ENCODE peak calls at places on chromosomes 11 and 22, in nine cellular contexts. One of them, this sample, is unnamed.

GRCh38 chr22:30198152-30198845 is 48.3 kb downstream of the LIF start:
- DNase-seq in ovary: no peak
- DNase-seq in activated CD4-positive, alpha-beta T cell treated with anti-CD3 and anti-CD28 coated beads, Interleukin-2, amount 50 U/mL, for 1 hour: no peak
- DNase-seq in sigmoid colon: no peak
- DNase-seq in esophagus squamous epithelium: no peak
- DNase-seq in putamen: no peak
- DNase-seq in left lung: no peak
- DNase-seq in NCI-H2081: no peak
- DNase-seq in aorta: no peak
- DNase-seq in this sample: no peak

GRCh38 chr22:16953206-16954059 is 54.6 kb downstream of the GAB4 start:
- DNase-seq in ovary: no peak
- DNase-seq in activated CD4-positive, alpha-beta T cell treated with anti-CD3 and anti-CD28 coated beads, Interleukin-2, amount 50 U/mL, for 1 hour: no peak
- DNase-seq in sigmoid colon: no peak
- DNase-seq in esophagus squamous epithelium: no peak
- DNase-seq in putamen: no peak
- DNase-seq in left lung: no peak
- DNase-seq in NCI-H2081: no peak
- DNase-seq in aorta: no peak
- DNase-seq in this sample: no peak

GRCh38 chr11:134951305-134951700 is 539.3 kb upstream of the B3GAT1 start:
- DNase-seq in ovary: no peak
- DNase-seq in activated CD4-positive, alpha-beta T cell treated with anti-CD3 and anti-CD28 coated beads, Interleukin-2, amount 50 U/mL, for 1 hour: no peak
- DNase-seq in sigmoid colon: no peak
- DNase-seq in esophagus squamous epithelium: no peak
- DNase-seq in putamen: peak
- DNase-seq in left lung: no peak
- DNase-seq in NCI-H2081: no peak
- DNase-seq in aorta: peak
- DNase-seq in this sample: no peak

GRCh38 chr11:2768471-2769408 is 68.9 kb upstream of the KCNQ1OT1 start:
- DNase-seq in ovary: peak
- DNase-seq in activated CD4-positive, alpha-beta T cell treated with anti-CD3 and anti-CD28 coated beads, Interleukin-2, amount 50 U/mL, for 1 hour: no peak
- DNase-seq in sigmoid colon: peak
- DNase-seq in esophagus squamous epithelium: no peak
- DNase-seq in putamen: no peak
- DNase-seq in left lung: peak
- DNase-seq in NCI-H2081: no peak
- DNase-seq in aorta: no peak
- DNase-seq in this sample: no peak

GRCh38 chr11:119347242-119347641 is 737 bp upstream of the MFRP start:
- DNase-seq in ovary: no peak
- DNase-seq in activated CD4-positive, alpha-beta T cell treated with anti-CD3 and anti-CD28 coated beads, Interleukin-2, amount 50 U/mL, for 1 hour: no peak
- DNase-seq in sigmoid colon: no peak
- DNase-seq in esophagus squamous epithelium: no peak
- DNase-seq in putamen: no peak
- DNase-seq in left lung: no peak
- DNase-seq in NCI-H2081: no peak
- DNase-seq in aorta: peak
- DNase-seq in this sample: no peak

GRCh38 chr11:1236316-1237127 is 13.7 kb downstream of the MUC5B start:
- DNase-seq in ovary: no peak
- DNase-seq in activated CD4-positive, alpha-beta T cell treated with anti-CD3 and anti-CD28 coated beads, Interleukin-2, amount 50 U/mL, for 1 hour: no peak
- DNase-seq in sigmoid colon: peak
- DNase-seq in esophagus squamous epithelium: no peak
- DNase-seq in putamen: no peak
- DNase-seq in left lung: no peak
- DNase-seq in NCI-H2081: no peak
- DNase-seq in aorta: peak
- DNase-seq in this sample: no peak

GRCh38 chr22:44567846-44568493 is 69.9 kb upstream of the RTL6 start:
- DNase-seq in ovary: peak
- DNase-seq in activated CD4-positive, alpha-beta T cell treated with anti-CD3 and anti-CD28 coated beads, Interleukin-2, amount 50 U/mL, for 1 hour: peak
- DNase-seq in sigmoid colon: peak
- DNase-seq in esophagus squamous epithelium: no peak
- DNase-seq in putamen: no peak
- DNase-seq in left lung: peak
- DNase-seq in NCI-H2081: peak
- DNase-seq in aorta: peak
- DNase-seq in this sample: no peak

GRCh38 chr22:46365166-46365624 is 29.7 kb downstream of the TRMU start:
- DNase-seq in ovary: no peak
- DNase-seq in activated CD4-positive, alpha-beta T cell treated with anti-CD3 and anti-CD28 coated beads, Interleukin-2, amount 50 U/mL, for 1 hour: no peak
- DNase-seq in sigmoid colon: no peak
- DNase-seq in esophagus squamous epithelium: no peak
- DNase-seq in putamen: no peak
- DNase-seq in left lung: no peak
- DNase-seq in NCI-H2081: no peak
- DNase-seq in aorta: no peak
- DNase-seq in this sample: no peak

GRCh38 chr11:41848349-41848748 is 388.9 kb upstream of the LRRC4C start:
- DNase-seq in ovary: no peak
- DNase-seq in activated CD4-positive, alpha-beta T cell treated with anti-CD3 and anti-CD28 coated beads, Interleukin-2, amount 50 U/mL, for 1 hour: no peak
- DNase-seq in sigmoid colon: no peak
- DNase-seq in esophagus squamous epithelium: no peak
- DNase-seq in putamen: no peak
- DNase-seq in left lung: no peak
- DNase-seq in NCI-H2081: no peak
- DNase-seq in aorta: no peak
- DNase-seq in this sample: no peak

GRCh38 chr22:37018815-37019308 is 385 bp downstream of the TST start:
- DNase-seq in ovary: peak
- DNase-seq in activated CD4-positive, alpha-beta T cell treated with anti-CD3 and anti-CD28 coated beads, Interleukin-2, amount 50 U/mL, for 1 hour: no peak
- DNase-seq in sigmoid colon: peak
- DNase-seq in esophagus squamous epithelium: no peak
- DNase-seq in putamen: no peak
- DNase-seq in left lung: peak
- DNase-seq in NCI-H2081: no peak
- DNase-seq in aorta: peak
- DNase-seq in this sample: no peak

GRCh38 chr11:133927690-133928627 is 28.8 kb downstream of the IGSF9B start:
- DNase-seq in ovary: peak
- DNase-seq in activated CD4-positive, alpha-beta T cell treated with anti-CD3 and anti-CD28 coated beads, Interleukin-2, amount 50 U/mL, for 1 hour: peak
- DNase-seq in sigmoid colon: peak
- DNase-seq in esophagus squamous epithelium: no peak
- DNase-seq in putamen: peak
- DNase-seq in left lung: peak
- DNase-seq in NCI-H2081: peak
- DNase-seq in aorta: peak
- DNase-seq in this sample: peak

GRCh38 chr11:32962016-32962415 is 53.7 kb upstream of the DEPDC7 start:
- DNase-seq in ovary: no peak
- DNase-seq in activated CD4-positive, alpha-beta T cell treated with anti-CD3 and anti-CD28 coated beads, Interleukin-2, amount 50 U/mL, for 1 hour: no peak
- DNase-seq in sigmoid colon: no peak
- DNase-seq in esophagus squamous epithelium: no peak
- DNase-seq in putamen: no peak
- DNase-seq in left lung: no peak
- DNase-seq in NCI-H2081: no peak
- DNase-seq in aorta: no peak
- DNase-seq in this sample: no peak

GRCh38 chr22:23237201-23237798 is 57.0 kb downstream of the BCR start:
- DNase-seq in ovary: peak
- DNase-seq in activated CD4-positive, alpha-beta T cell treated with anti-CD3 and anti-CD28 coated beads, Interleukin-2, amount 50 U/mL, for 1 hour: no peak
- DNase-seq in sigmoid colon: peak
- DNase-seq in esophagus squamous epithelium: no peak
- DNase-seq in putamen: peak
- DNase-seq in left lung: no peak
- DNase-seq in NCI-H2081: peak
- DNase-seq in aorta: peak
- DNase-seq in this sample: no peak

GRCh38 chr11:12261551-12261950 is 115.8 kb upstream of the PARVA start:
- DNase-seq in ovary: no peak
- DNase-seq in activated CD4-positive, alpha-beta T cell treated with anti-CD3 and anti-CD28 coated beads, Interleukin-2, amount 50 U/mL, for 1 hour: no peak
- DNase-seq in sigmoid colon: no peak
- DNase-seq in esophagus squamous epithelium: no peak
- DNase-seq in putamen: no peak
- DNase-seq in left lung: no peak
- DNase-seq in NCI-H2081: no peak
- DNase-seq in aorta: peak
- DNase-seq in this sample: no peak

GRCh38 chr22:17910561-17911311 is 113.6 kb downstream of the MICAL3 start:
- DNase-seq in ovary: peak
- DNase-seq in activated CD4-positive, alpha-beta T cell treated with anti-CD3 and anti-CD28 coated beads, Interleukin-2, amount 50 U/mL, for 1 hour: no peak
- DNase-seq in sigmoid colon: peak
- DNase-seq in esophagus squamous epithelium: no peak
- DNase-seq in putamen: peak
- DNase-seq in left lung: peak
- DNase-seq in NCI-H2081: no peak
- DNase-seq in aorta: peak
- DNase-seq in this sample: no peak

GRCh38 chr22:29511126-29511854 is 31.3 kb downstream of the NEFH start:
- DNase-seq in ovary: no peak
- DNase-seq in activated CD4-positive, alpha-beta T cell treated with anti-CD3 and anti-CD28 coated beads, Interleukin-2, amount 50 U/mL, for 1 hour: no peak
- DNase-seq in sigmoid colon: no peak
- DNase-seq in esophagus squamous epithelium: no peak
- DNase-seq in putamen: no peak
- DNase-seq in left lung: no peak
- DNase-seq in NCI-H2081: no peak
- DNase-seq in aorta: no peak
- DNase-seq in this sample: no peak

GRCh38 chr22:44711701-44712100 is 9.7 kb downstream of the PRR5 start:
- DNase-seq in ovary: no peak
- DNase-seq in activated CD4-positive, alpha-beta T cell treated with anti-CD3 and anti-CD28 coated beads, Interleukin-2, amount 50 U/mL, for 1 hour: no peak
- DNase-seq in sigmoid colon: no peak
- DNase-seq in esophagus squamous epithelium: no peak
- DNase-seq in putamen: no peak
- DNase-seq in left lung: no peak
- DNase-seq in NCI-H2081: no peak
- DNase-seq in aorta: no peak
- DNase-seq in this sample: no peak

GRCh38 chr11:2265396-2265795 is 5.0 kb downstream of the ASCL2 start:
- DNase-seq in ovary: peak
- DNase-seq in activated CD4-positive, alpha-beta T cell treated with anti-CD3 and anti-CD28 coated beads, Interleukin-2, amount 50 U/mL, for 1 hour: no peak
- DNase-seq in sigmoid colon: no peak
- DNase-seq in esophagus squamous epithelium: no peak
- DNase-seq in putamen: peak
- DNase-seq in left lung: no peak
- DNase-seq in NCI-H2081: no peak
- DNase-seq in aorta: peak
- DNase-seq in this sample: peak

GRCh38 chr11:8341966-8342365 is 78.3 kb upstream of the LMO1 start:
- DNase-seq in ovary: no peak
- DNase-seq in activated CD4-positive, alpha-beta T cell treated with anti-CD3 and anti-CD28 coated beads, Interleukin-2, amount 50 U/mL, for 1 hour: no peak
- DNase-seq in sigmoid colon: no peak
- DNase-seq in esophagus squamous epithelium: no peak
- DNase-seq in putamen: no peak
- DNase-seq in left lung: no peak
- DNase-seq in NCI-H2081: no peak
- DNase-seq in aorta: peak
- DNase-seq in this sample: no peak

GRCh38 chr11:132848336-132848735 is 684.0 kb downstream of the OPCML start:
- DNase-seq in ovary: no peak
- DNase-seq in activated CD4-positive, alpha-beta T cell treated with anti-CD3 and anti-CD28 coated beads, Interleukin-2, amount 50 U/mL, for 1 hour: no peak
- DNase-seq in sigmoid colon: no peak
- DNase-seq in esophagus squamous epithelium: no peak
- DNase-seq in putamen: no peak
- DNase-seq in left lung: no peak
- DNase-seq in NCI-H2081: no peak
- DNase-seq in aorta: no peak
- DNase-seq in this sample: no peak

GRCh38 chr11:66555416-66555815 is 8.7 kb downstream of the ACTN3 start:
- DNase-seq in ovary: no peak
- DNase-seq in activated CD4-positive, alpha-beta T cell treated with anti-CD3 and anti-CD28 coated beads, Interleukin-2, amount 50 U/mL, for 1 hour: no peak
- DNase-seq in sigmoid colon: no peak
- DNase-seq in esophagus squamous epithelium: no peak
- DNase-seq in putamen: no peak
- DNase-seq in left lung: no peak
- DNase-seq in NCI-H2081: no peak
- DNase-seq in aorta: no peak
- DNase-seq in this sample: no peak

GRCh38 chr22:38923463-38924196 is 33.8 kb upstream of the APOBEC3A start:
- DNase-seq in ovary: peak
- DNase-seq in activated CD4-positive, alpha-beta T cell treated with anti-CD3 and anti-CD28 coated beads, Interleukin-2, amount 50 U/mL, for 1 hour: no peak
- DNase-seq in sigmoid colon: peak
- DNase-seq in esophagus squamous epithelium: no peak
- DNase-seq in putamen: peak
- DNase-seq in left lung: peak
- DNase-seq in NCI-H2081: no peak
- DNase-seq in aorta: peak
- DNase-seq in this sample: no peak

GRCh38 chr22:27810566-27810965 is 9.0 kb upstream of the MN1 start:
- DNase-seq in ovary: peak
- DNase-seq in activated CD4-positive, alpha-beta T cell treated with anti-CD3 and anti-CD28 coated beads, Interleukin-2, amount 50 U/mL, for 1 hour: no peak
- DNase-seq in sigmoid colon: peak
- DNase-seq in esophagus squamous epithelium: no peak
- DNase-seq in putamen: no peak
- DNase-seq in left lung: peak
- DNase-seq in NCI-H2081: no peak
- DNase-seq in aorta: peak
- DNase-seq in this sample: no peak

GRCh38 chr11:121443688-121444275 is 8.3 kb upstream of the SORL1 start:
- DNase-seq in ovary: no peak
- DNase-seq in activated CD4-positive, alpha-beta T cell treated with anti-CD3 and anti-CD28 coated beads, Interleukin-2, amount 50 U/mL, for 1 hour: no peak
- DNase-seq in sigmoid colon: no peak
- DNase-seq in esophagus squamous epithelium: no peak
- DNase-seq in putamen: no peak
- DNase-seq in left lung: no peak
- DNase-seq in NCI-H2081: no peak
- DNase-seq in aorta: no peak
- DNase-seq in this sample: no peak

GRCh38 chr22:29427176-29427760 is 11.1 kb upstream of the RFPL1 start:
- DNase-seq in ovary: no peak
- DNase-seq in activated CD4-positive, alpha-beta T cell treated with anti-CD3 and anti-CD28 coated beads, Interleukin-2, amount 50 U/mL, for 1 hour: no peak
- DNase-seq in sigmoid colon: no peak
- DNase-seq in esophagus squamous epithelium: no peak
- DNase-seq in putamen: no peak
- DNase-seq in left lung: no peak
- DNase-seq in NCI-H2081: no peak
- DNase-seq in aorta: no peak
- DNase-seq in this sample: no peak

GRCh38 chr11:20597137-20597923 is 2.1 kb upstream of the SLC6A5 start:
- DNase-seq in ovary: no peak
- DNase-seq in activated CD4-positive, alpha-beta T cell treated with anti-CD3 and anti-CD28 coated beads, Interleukin-2, amount 50 U/mL, for 1 hour: no peak
- DNase-seq in sigmoid colon: no peak
- DNase-seq in esophagus squamous epithelium: no peak
- DNase-seq in putamen: no peak
- DNase-seq in left lung: no peak
- DNase-seq in NCI-H2081: no peak
- DNase-seq in aorta: no peak
- DNase-seq in this sample: no peak

GRCh38 chr11:1051356-1052132 is 15.0 kb upstream of the MUC6 start:
- DNase-seq in ovary: peak
- DNase-seq in activated CD4-positive, alpha-beta T cell treated with anti-CD3 and anti-CD28 coated beads, Interleukin-2, amount 50 U/mL, for 1 hour: no peak
- DNase-seq in sigmoid colon: peak
- DNase-seq in esophagus squamous epithelium: no peak
- DNase-seq in putamen: no peak
- DNase-seq in left lung: no peak
- DNase-seq in NCI-H2081: no peak
- DNase-seq in aorta: peak
- DNase-seq in this sample: no peak

GRCh38 chr22:37616205-37617083 is 7.8 kb downstream of the GGA1 start:
- DNase-seq in ovary: no peak
- DNase-seq in activated CD4-positive, alpha-beta T cell treated with anti-CD3 and anti-CD28 coated beads, Interleukin-2, amount 50 U/mL, for 1 hour: no peak
- DNase-seq in sigmoid colon: no peak
- DNase-seq in esophagus squamous epithelium: no peak
- DNase-seq in putamen: no peak
- DNase-seq in left lung: no peak
- DNase-seq in NCI-H2081: no peak
- DNase-seq in aorta: no peak
- DNase-seq in this sample: no peak

GRCh38 chr11:120510406-120511115 is 987 bp upstream of the GRIK4 start:
- DNase-seq in ovary: no peak
- DNase-seq in activated CD4-positive, alpha-beta T cell treated with anti-CD3 and anti-CD28 coated beads, Interleukin-2, amount 50 U/mL, for 1 hour: no peak
- DNase-seq in sigmoid colon: no peak
- DNase-seq in esophagus squamous epithelium: no peak
- DNase-seq in putamen: no peak
- DNase-seq in left lung: no peak
- DNase-seq in NCI-H2081: no peak
- DNase-seq in aorta: no peak
- DNase-seq in this sample: no peak

GRCh38 chr11:105092255-105093239 is 47.0 kb downstream of the CARD18 start:
- DNase-seq in ovary: no peak
- DNase-seq in activated CD4-positive, alpha-beta T cell treated with anti-CD3 and anti-CD28 coated beads, Interleukin-2, amount 50 U/mL, for 1 hour: no peak
- DNase-seq in sigmoid colon: no peak
- DNase-seq in esophagus squamous epithelium: no peak
- DNase-seq in putamen: no peak
- DNase-seq in left lung: no peak
- DNase-seq in NCI-H2081: no peak
- DNase-seq in aorta: no peak
- DNase-seq in this sample: no peak

This sample was measured in CD4-positive, CD25-positive, alpha-beta regulatory T cell.